ENCODE peak calls at places on chromosomes 11 and 22, in seven cellular contexts. L, B, U, K, H, D and V are unnamed samples.

GRCh38 chr11:64359712-64360402 is 895 bp downstream of the RPS6KA4 start:
- DNase-seq in B (no peak), H (no peak), D (no peak), L (peak), K (no peak), U (peak), V (no peak)

GRCh38 chr11:36062796-36063380 is 119.0 kb downstream of the LDLRAD3 start:
- DNase-seq in U (no peak), L (no peak), D (no peak), H (no peak), B (no peak), K (no peak), V (no peak)

GRCh38 chr11:43072096-43072495 is 239.7 kb upstream of the API5 start:
- DNase-seq in B (no peak), L (no peak), U (no peak), K (no peak), H (peak), D (no peak), V (no peak)

GRCh38 chr11:117909611-117910382 is 19.4 kb downstream of the TMPRSS13 start:
- DNase-seq in H (no peak), K (no peak), U (no peak), B (no peak), L (no peak), D (peak), V (no peak)

GRCh38 chr22:50705219-50705691 is 32.6 kb downstream of the SHANK3 start:
- DNase-seq in U (peak), H (peak), B (peak), L (no peak), D (peak), K (no peak), V (no peak)

GRCh38 chr22:24115247-24116207 is 65.8 kb upstream of the SUSD2 start:
- DNase-seq in L (no peak), B (no peak), K (no peak), D (no peak), H (no peak), U (no peak), V (no peak)

GRCh38 chr11:44179173-44179572 is 83.7 kb downstream of the EXT2 start:
- DNase-seq in H (no peak), K (no peak), B (peak), U (no peak), L (no peak), D (no peak), V (no peak)

GRCh38 chr11:10770626-10771254 is 19.7 kb downstream of the CTR9 start:
- DNase-seq in K (no peak), L (peak), B (peak), D (peak), U (peak), H (no peak), V (peak)

GRCh38 chr22:27377901-27378300 is 423.7 kb downstream of the MN1 start:
- DNase-seq in H (no peak), L (no peak), D (no peak), K (no peak), U (peak), B (no peak), V (no peak)

GRCh38 chr11:27718853-27719574 is 18.8 kb upstream of the BDNF start:
- DNase-seq in H (no peak), D (no peak), K (no peak), L (no peak), B (peak), U (no peak), V (peak)

GRCh38 chr22:20026204-20026908 is 5.4 kb downstream of the TANGO2 start:
- DNase-seq in B (no peak), L (no peak), H (no peak), D (no peak), U (no peak), K (no peak), V (no peak)

GRCh38 chr11:36719708-36720107 is 121.7 kb upstream of the RAG2 start:
- DNase-seq in B (no peak), D (no peak), L (no peak), U (no peak), H (no peak), K (no peak), V (no peak)

GRCh38 chr22:45237065-45237990 is 3.4 kb downstream of the KIAA0930 start:
- DNase-seq in D (no peak), K (no peak), H (no peak), U (no peak), L (no peak), B (no peak), V (no peak)

GRCh38 chr22:33779243-33779642 is 141.0 kb downstream of the LARGE1 start:
- DNase-seq in U (no peak), K (no peak), D (no peak), B (no peak), L (no peak), H (no peak), V (no peak)

GRCh38 chr11:132604446-132604845 is 927.9 kb downstream of the OPCML start:
- DNase-seq in H (no peak), L (no peak), D (no peak), U (no peak), B (no peak), K (no peak), V (no peak)

GRCh38 chr22:19001204-19001603 is 65.1 kb upstream of the PRODH start:
- DNase-seq in K (no peak), H (no peak), D (no peak), B (no peak), L (no peak), U (no peak), V (no peak)

GRCh38 chr22:30205281-30206115 is 41.1 kb downstream of the LIF start:
- DNase-seq in K (no peak), H (no peak), L (no peak), U (no peak), B (peak), D (no peak), V (no peak)

GRCh38 chr11:34250732-34251639 is 106.8 kb downstream of the ABTB2 start:
- DNase-seq in B (no peak), K (peak), L (peak), D (no peak), U (peak), H (no peak), V (no peak)

GRCh38 chr11:72673284-72673942 is 809 bp downstream of the PDE2A start:
- DNase-seq in L (no peak), U (no peak), H (no peak), K (no peak), B (no peak), D (no peak), V (no peak)

GRCh38 chr11:35752115-35752514 is 89.5 kb downstream of the TRIM44 start:
- DNase-seq in B (no peak), D (no peak), K (no peak), L (no peak), U (no peak), H (no peak), V (no peak)

GRCh38 chr11:45926001-45926401 is 3.5 kb downstream of the LARGE2 start:
- DNase-seq in U (no peak), L (peak), D (no peak), B (no peak), H (no peak), K (no peak), V (no peak)

GRCh38 chr11:65540290-65541092 is 15.6 kb downstream of the SCYL1 start:
- DNase-seq in H (no peak), D (peak), B (peak), U (peak), L (peak), K (peak), V (peak)

GRCh38 chr11:117839234-117839882 is 14.8 kb upstream of the FXYD2 start:
- DNase-seq in K (no peak), D (no peak), H (no peak), U (no peak), B (no peak), L (no peak), V (no peak)

GRCh38 chr22:36328635-36329216 is 59.0 kb downstream of the MYH9 start:
- DNase-seq in H (no peak), D (peak), L (peak), U (no peak), B (no peak), K (no peak), V (no peak)

GRCh38 chr22:50294319-50294656 is 13.2 kb downstream of the PLXNB2 start:
- DNase-seq in B (no peak), H (no peak), K (no peak), U (no peak), D (no peak), L (no peak), V (no peak)

GRCh38 chr11:46413755-46414465 is 22.3 kb upstream of the CHRM4 start:
- DNase-seq in L (no peak), K (no peak), B (no peak), U (peak), D (no peak), H (no peak), V (no peak)

GRCh38 chr11:64448599-64449380 is 89.8 kb downstream of the RPS6KA4 start:
- DNase-seq in B (peak), L (peak), K (peak), U (peak), H (peak), D (peak), V (peak)

GRCh38 chr11:3136542-3137455 is 28.3 kb downstream of the OSBPL5 start:
- DNase-seq in H (no peak), K (no peak), U (no peak), L (no peak), D (no peak), B (no peak), V (no peak)

GRCh38 chr11:61058583-61059259 is 43.6 kb upstream of the CD5 start:
- DNase-seq in B (no peak), D (no peak), U (no peak), L (no peak), H (no peak), K (no peak), V (no peak)

GRCh38 chr11:57778318-57779037 is 16.9 kb downstream of the CTNND1 start:
- DNase-seq in L (no peak), D (peak), K (no peak), B (peak), H (peak), U (peak), V (peak)

GRCh38 chr11:34975482-34975881 is 59.1 kb downstream of the PDHX start:
- DNase-seq in B (no peak), K (no peak), H (no peak), U (no peak), D (no peak), L (no peak), V (no peak)

GRCh38 chr11:107014871-107015270 is 3.4 kb downstream of the GUCY1A2 start:
- DNase-seq in L (no peak), K (no peak), B (peak), D (no peak), U (no peak), H (no peak), V (no peak)

GRCh38 chr11:102293873-102294601 is 23.2 kb upstream of the BIRC3 start:
- DNase-seq in B (peak), H (no peak), D (peak), K (no peak), U (peak), L (peak), V (peak)

GRCh38 chr22:34490911-34491310 is 570.6 kb upstream of the LARGE1 start:
- DNase-seq in U (no peak), K (no peak), B (no peak), D (no peak), L (no peak), H (no peak), V (no peak)

GRCh38 chr22:42701694-42702093 is 19.0 kb downstream of the A4GALT start:
- DNase-seq in K (no peak), L (no peak), D (no peak), B (no peak), H (no peak), U (no peak), V (no peak)

GRCh38 chr11:113168804-113169342 is 145.5 kb upstream of the TTC12 start:
- DNase-seq in K (no peak), U (no peak), H (no peak), D (no peak), L (no peak), B (no peak), V (no peak)

GRCh38 chr22:25970996-25971811 is 198.1 kb upstream of the SEZ6L start:
- DNase-seq in B (no peak), D (no peak), H (peak), L (no peak), U (no peak), K (no peak), V (no peak)

GRCh38 chr22:44399906-44400762 is 87.4 kb upstream of the SHISAL1 start:
- DNase-seq in L (no peak), D (no peak), K (no peak), U (no peak), H (no peak), B (no peak), V (no peak)

GRCh38 chr11:77083553-77084245 is 16.9 kb downstream of the CAPN5 start:
- DNase-seq in B (no peak), D (no peak), K (no peak), L (no peak), H (no peak), U (no peak), V (no peak)

GRCh38 chr11:125481531-125481930 is 14.5 kb downstream of the FEZ1 start:
- DNase-seq in K (no peak), U (no peak), L (no peak), B (no peak), H (no peak), D (no peak), V (no peak)